ENCODE peak calls at places on chromosomes 1 and 21, in four cellular contexts. D is esophagus squamous epithelium, R is pancreas, N is AG09319. Q is an unnamed sample.

GRCh38 chr1:110007458-110007857 is 22.9 kb downstream of the AHCYL1 start:
- DNase-seq in D (no peak), R (no peak), N (no peak), Q (no peak)

GRCh38 chr1:203444077-203444683 is 31.4 kb upstream of the PRELP start:
- DNase-seq in D (no peak), R (no peak), N (no peak), Q (no peak)

GRCh38 chr1:234607091-234608025 is 2.6 kb downstream of the IRF2BP2 start:
- DNase-seq in D (no peak), R (peak), N (no peak), Q (peak)

GRCh38 chr1:78061825-78062523 is 16.2 kb downstream of the GIPC2 start:
- DNase-seq in D (no peak), R (no peak), N (peak), Q (no peak)

GRCh38 chr1:160973491-160973890 is 18.9 kb upstream of the ITLN2 start:
- DNase-seq in D (no peak), R (no peak), N (no peak), Q (no peak)

GRCh38 chr1:902023-902422 is 21.7 kb upstream of the SAMD11 start:
- DNase-seq in D (no peak), R (no peak), N (no peak), Q (no peak)

GRCh38 chr21:41226853-41227252 is 58.9 kb downstream of the BACE2 start:
- DNase-seq in D (no peak), R (no peak), N (no peak), Q (no peak)

GRCh38 chr1:241275981-241276380 is 81.0 kb downstream of the RGS7 start:
- DNase-seq in D (no peak), R (no peak), N (no peak), Q (no peak)

GRCh38 chr1:208597571-208597970 is 353.4 kb upstream of the PLXNA2 start:
- DNase-seq in D (no peak), R (no peak), N (no peak), Q (no peak)

GRCh38 chr1:208598021-208598420 is 353.8 kb upstream of the PLXNA2 start:
- DNase-seq in D (no peak), R (no peak), N (no peak), Q (no peak)

GRCh38 chr1:208593306-208594006 is 349.3 kb upstream of the PLXNA2 start:
- DNase-seq in D (no peak), R (no peak), N (no peak), Q (no peak)

GRCh38 chr1:208595745-208596144 is 351.6 kb upstream of the PLXNA2 start:
- DNase-seq in D (no peak), R (no peak), N (peak), Q (no peak)

GRCh38 chr1:208595236-208595635 is 351.1 kb upstream of the PLXNA2 start:
- DNase-seq in D (no peak), R (no peak), N (no peak), Q (no peak)
- TF ChIP-seq CTCF in D (no peak), R (no peak), N (no peak), Q (no peak)

DNA sequence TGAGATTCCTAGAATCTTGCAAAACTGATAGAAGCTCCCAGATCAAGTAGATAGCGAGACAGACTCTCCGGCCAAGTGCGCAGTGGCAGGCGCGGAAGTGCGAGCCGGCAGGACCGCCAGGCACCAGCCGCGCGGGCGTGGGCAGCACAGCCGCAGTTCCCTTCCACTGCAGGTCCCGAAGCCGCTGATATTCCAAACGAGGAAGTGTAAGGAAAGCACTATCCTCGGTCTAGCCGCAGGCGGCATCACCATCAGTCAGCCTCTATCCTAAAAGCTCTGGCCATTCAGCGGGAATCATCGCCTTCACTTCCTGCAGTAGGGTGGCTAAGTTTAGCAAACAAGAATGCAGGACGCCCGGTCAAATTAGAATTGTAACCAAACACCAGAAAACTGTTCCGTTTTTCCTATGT is 713 bp downstream of the GLRX2 start:
- DNase-seq in D (no peak), R (peak), N (no peak), Q (peak)
- TF ChIP-seq CTCF in D (no peak), R (no peak), N (no peak), Q (no peak)

GRCh38 chr1:6409053-6409452 is 10.7 kb downstream of the HES2 start:
- DNase-seq in D (no peak), R (no peak), N (no peak), Q (no peak)
- TF ChIP-seq CTCF in D (no peak), R (no peak), N (no peak), Q (no peak)

GRCh38 chr1:172532700-172533510 is at the start of gene SUCO:
- DNase-seq in D (peak), R (peak), N (peak), Q (peak)
- TF ChIP-seq CTCF in D (no peak), R (no peak), N (no peak), Q (no peak)

GRCh38 chr1:52848423-52848822 is 5.9 kb downstream of the ZYG11A start:
- DNase-seq in D (no peak), R (no peak), N (no peak), Q (no peak)

DNA sequence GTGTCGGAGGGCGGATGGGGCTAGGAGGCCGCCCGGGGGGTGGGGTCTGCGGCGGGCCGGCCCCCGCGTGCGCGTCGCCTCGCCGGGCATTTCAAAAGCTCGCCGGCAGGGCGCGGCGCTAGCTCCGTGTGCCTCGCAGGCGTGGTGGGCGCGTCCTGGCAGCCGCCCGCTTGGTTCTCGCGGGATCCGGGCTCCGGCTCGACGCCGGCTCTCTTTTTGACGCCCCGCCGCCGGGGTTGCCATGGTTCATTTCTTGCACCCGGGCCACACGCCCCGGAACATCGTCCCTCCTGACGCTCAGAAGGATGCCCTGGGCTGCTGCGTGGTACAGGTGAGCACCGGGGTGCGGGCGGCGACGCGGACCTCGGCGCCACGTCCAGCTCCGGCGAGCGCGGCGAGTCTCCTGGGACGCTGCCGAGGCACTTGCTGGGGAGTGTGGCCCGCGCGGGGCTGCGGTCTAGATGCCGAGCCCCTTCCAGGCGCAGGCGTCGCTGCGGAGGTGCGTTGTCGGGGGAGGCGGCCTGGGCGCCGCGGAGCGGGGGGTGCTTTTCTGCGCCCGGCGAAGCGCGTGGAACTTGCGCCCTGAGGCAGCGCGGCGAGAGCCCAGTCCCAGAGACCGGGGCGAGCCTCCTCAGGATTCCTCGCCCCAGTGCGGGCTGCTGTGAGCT is at the start of gene ZYG11A:
- DNase-seq in D (no peak), R (peak), N (peak), Q (peak)
- TF ChIP-seq CTCF in D (peak), R (no peak), N (peak), Q (no peak)

GRCh38 chr1:245085508-245086095 is 69.2 kb upstream of the KIF26B start:
- DNase-seq in D (no peak), R (no peak), N (peak), Q (no peak)
- TF ChIP-seq CTCF in D (no peak), R (no peak), N (peak), Q (no peak)

GRCh38 chr1:206631085-206631509 is 4.2 kb upstream of the DYRK3 start:
- DNase-seq in D (peak), R (peak), N (no peak), Q (no peak)
- TF ChIP-seq CTCF in D (peak), R (no peak), N (peak), Q (no peak)

Q was measured in mucosa of descending colon.